ENCODE peak calls at places on chromosomes 7 and 10, in four cellular contexts. I, P, X and C are unnamed samples.

GRCh38 chr7:66697451-66698438 is 42.8 kb upstream of the RABGEF1 start:
- DNase-seq in I (no peak), P (peak), X (peak), C (no peak)

GRCh38 chr10:33008499-33009243 is 50.6 kb upstream of the ITGB1 start:
- DNase-seq in I (peak), P (peak), X (no peak), C (peak)

GRCh38 chr10:36462194-36462593 is 663.2 kb upstream of the ANKRD30A start:
- DNase-seq in I (no peak), P (no peak), X (no peak), C (no peak)

GRCh38 chr10:25766687-25767221 is 167.3 kb upstream of the MYO3A start:
- DNase-seq in I (peak), P (no peak), X (no peak), C (no peak)

GRCh38 chr7:25732771-25733217 is 419.2 kb upstream of the NFE2L3 start:
- DNase-seq in I (peak), P (no peak), X (no peak), C (no peak)

GRCh38 chr10:33113111-33113856 is 155.3 kb upstream of the ITGB1 start:
- DNase-seq in I (no peak), P (peak), X (no peak), C (no peak)

GRCh38 chr7:106535234-106536026 is 125.5 kb downstream of the CCDC71L start:
- DNase-seq in I (no peak), P (peak), X (no peak), C (no peak)

GRCh38 chr10:133421336-133422222 is 2.8 kb downstream of the SPRN start:
- DNase-seq in I (no peak), P (no peak), X (no peak), C (peak)

GRCh38 chr10:34936061-34936460 is 121.0 kb upstream of the PARD3 start:
- DNase-seq in I (no peak), P (no peak), X (no peak), C (no peak)

GRCh38 chr10:29392376-29393021 is 103.6 kb downstream of the LYZL1 start:
- DNase-seq in I (peak), P (peak), X (no peak), C (peak)

GRCh38 chr7:129845178-129845971 is 107.4 kb downstream of the UBE2H start:
- DNase-seq in I (no peak), P (no peak), X (no peak), C (no peak)

GRCh38 chr7:38723327-38723726 is 92.2 kb upstream of the AMPH start:
- DNase-seq in I (no peak), P (no peak), X (no peak), C (no peak)

GRCh38 chr10:103658049-103658577 is 164.6 kb downstream of the NEURL1 start:
- DNase-seq in I (no peak), P (no peak), X (no peak), C (no peak)

GRCh38 chr10:37549054-37549453 is 308.4 kb downstream of the ZNF248 start:
- DNase-seq in I (no peak), P (no peak), X (no peak), C (no peak)

GRCh38 chr10:14025790-14026189 is 304.9 kb downstream of the FRMD4A start:
- DNase-seq in I (no peak), P (no peak), X (no peak), C (no peak)

GRCh38 chr10:82361317-82361716 is 486.3 kb downstream of the NRG3 start:
- DNase-seq in I (no peak), P (no peak), X (no peak), C (no peak)

GRCh38 chr10:75106242-75106641 is 5.2 kb upstream of the SAMD8 start:
- DNase-seq in I (no peak), P (no peak), X (no peak), C (no peak)

GRCh38 chr10:68735119-68735518 is 14.1 kb downstream of the CCAR1 start:
- DNase-seq in I (no peak), P (no peak), X (no peak), C (no peak)

GRCh38 chr7:27576360-27576944 is 86.2 kb downstream of the HIBADH start:
- DNase-seq in I (no peak), P (peak), X (no peak), C (peak)

GRCh38 chr7:127692200-127692599 is 40.2 kb downstream of the SND1 start:
- DNase-seq in I (no peak), P (no peak), X (no peak), C (peak)

GRCh38 chr10:12892924-12893323 is 108.6 kb downstream of the CCDC3 start:
- DNase-seq in I (no peak), P (no peak), X (no peak), C (no peak)

GRCh38 chr10:57864789-57865676 is 402.7 kb downstream of the IPMK start:
- DNase-seq in I (no peak), P (no peak), X (no peak), C (no peak)

GRCh38 chr7:102728-103127 is 89.6 kb upstream of the FAM20C start:
- DNase-seq in I (no peak), P (no peak), X (no peak), C (no peak)

GRCh38 chr10:91251430-91252056 is 31.1 kb downstream of the PCGF5 start:
- DNase-seq in I (peak), P (peak), X (peak), C (peak)

GRCh38 chr10:18886102-18886501 is 162.5 kb upstream of the MALRD1 start:
- DNase-seq in I (no peak), P (no peak), X (no peak), C (no peak)

GRCh38 chr10:100997364-100998182 is 2.0 kb upstream of the LZTS2 start:
- DNase-seq in I (peak), P (peak), X (peak), C (peak)

DNA sequence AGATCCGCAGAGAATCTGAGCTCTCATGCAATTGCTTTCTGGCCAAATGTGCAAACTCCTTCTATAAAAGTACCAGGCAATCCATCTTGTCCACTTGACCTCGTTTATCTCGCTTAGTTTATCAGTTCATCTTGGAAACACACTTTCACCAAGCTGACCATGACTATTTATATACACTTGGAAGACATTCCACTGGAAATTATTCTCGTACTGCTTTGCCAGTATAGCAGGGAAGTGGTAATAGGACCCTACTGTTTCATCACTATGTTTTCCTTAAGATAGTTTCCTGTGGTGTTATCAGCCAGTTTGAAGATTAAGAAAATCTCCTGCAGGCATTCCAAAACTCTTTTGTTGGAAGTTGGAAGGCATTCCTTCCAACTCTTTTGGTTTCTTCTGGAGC is 115.3 kb upstream of the FAM171A1 start:
- DNase-seq in I (no peak), P (peak), X (no peak), C (no peak)
- TF ChIP-seq CTCF in I (no peak), P (no peak), X (no peak), C (no peak)

GRCh38 chr7:111833461-111833860 is 271.2 kb upstream of the IMMP2L start:
- DNase-seq in I (no peak), P (no peak), X (no peak), C (no peak)

GRCh38 chr7:111829221-111829620 is 266.9 kb upstream of the IMMP2L start:
- DNase-seq in I (no peak), P (no peak), X (no peak), C (no peak)

GRCh38 chr7:111834367-111834766 is 272.1 kb upstream of the IMMP2L start:
- DNase-seq in I (no peak), P (no peak), X (no peak), C (no peak)

GRCh38 chr7:111835066-111835465 is 272.8 kb upstream of the IMMP2L start:
- DNase-seq in I (no peak), P (peak), X (no peak), C (no peak)

GRCh38 chr7:111832159-111832558 is 269.9 kb upstream of the IMMP2L start:
- DNase-seq in I (no peak), P (no peak), X (no peak), C (no peak)
- TF ChIP-seq CTCF in I (no peak), P (no peak), X (no peak), C (no peak)

DNA sequence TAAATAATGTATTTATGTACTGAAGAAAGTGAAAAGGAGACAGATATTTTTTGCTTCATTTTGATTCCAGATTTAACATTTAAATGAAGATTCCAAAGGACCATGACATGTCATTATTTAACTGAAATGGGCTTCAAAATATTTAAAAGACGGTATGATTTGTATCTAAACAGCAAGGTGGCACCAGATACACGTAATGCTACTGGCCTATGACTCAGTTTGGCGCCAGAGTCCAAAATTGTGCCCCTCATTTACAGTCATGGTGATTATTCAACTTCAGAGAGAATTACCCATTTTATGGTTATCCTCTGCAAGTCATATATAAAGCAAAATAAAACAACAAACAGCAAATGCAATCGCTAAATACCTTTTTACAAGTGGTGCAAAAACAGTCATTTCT is 94.5 kb downstream of the ETV1 start:
- DNase-seq in I (no peak), P (no peak), X (no peak), C (no peak)
- TF ChIP-seq CTCF in I (no peak), P (no peak), X (no peak), C (no peak)

DNA sequence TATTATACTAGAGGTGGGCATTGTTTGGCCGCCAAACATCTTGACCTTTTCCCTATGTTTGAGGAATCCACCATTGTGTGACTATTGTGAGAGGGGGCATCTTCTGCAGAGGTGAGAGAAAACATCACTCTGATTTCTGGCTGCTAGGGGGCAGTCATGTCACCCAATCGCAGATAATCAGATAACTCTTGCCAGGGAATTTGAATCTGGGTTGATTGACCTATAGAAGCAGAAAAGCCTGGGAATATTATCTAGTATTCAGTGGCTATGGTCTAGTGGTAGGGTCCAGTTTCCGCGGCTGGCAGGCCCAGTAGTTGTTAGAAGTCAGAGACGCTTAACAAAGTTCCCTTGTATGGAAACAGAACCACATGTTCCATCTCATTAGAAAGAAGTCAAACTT is 808.5 kb downstream of the PHTF2 start:
- DNase-seq in I (no peak), P (no peak), X (no peak), C (no peak)
- TF ChIP-seq CTCF in I (peak), P (peak), X (no peak), C (peak)

DNA sequence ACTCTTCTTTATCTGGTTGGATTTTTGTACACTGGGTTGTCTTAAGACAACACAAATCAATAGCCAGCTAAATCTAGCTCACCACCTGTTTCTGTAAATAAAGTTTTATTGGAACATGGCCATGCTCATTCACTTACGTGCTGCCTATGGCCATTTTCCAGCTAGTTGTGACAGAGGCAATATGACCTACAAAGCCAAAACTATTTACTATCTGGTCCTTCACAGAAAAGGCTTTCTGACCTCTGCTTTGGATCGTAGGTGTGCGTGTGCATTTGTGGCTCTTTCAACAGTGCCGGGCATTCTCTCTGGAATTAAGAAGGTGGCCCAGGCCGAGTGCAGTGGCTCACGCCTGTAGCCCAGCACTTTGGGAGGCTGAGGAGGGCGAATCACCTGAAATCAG is 45.5 kb downstream of the NRAP start:
- DNase-seq in I (no peak), P (no peak), X (no peak), C (no peak)
- TF ChIP-seq CTCF in I (no peak), P (no peak), X (no peak), C (no peak)

DNA sequence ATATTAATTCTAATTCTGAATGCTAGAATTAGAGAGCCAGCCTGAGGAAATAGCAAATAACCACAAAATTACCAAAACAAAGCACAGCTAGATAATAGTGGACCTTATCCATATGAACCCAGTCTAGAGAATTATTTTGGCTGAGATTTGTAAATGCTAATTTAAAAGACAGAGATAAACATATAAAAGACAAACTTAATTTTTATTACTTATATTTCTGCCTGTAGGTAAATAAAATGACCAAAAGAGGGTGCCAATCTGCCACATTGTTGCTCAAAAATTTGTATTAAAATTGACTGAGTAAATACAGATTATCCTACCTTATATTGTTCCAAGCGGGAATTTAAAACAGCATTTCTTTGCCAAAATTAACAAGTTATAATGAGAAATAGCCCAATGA is 20.2 kb downstream of the RTKN2 start:
- DNase-seq in I (no peak), P (no peak), X (no peak), C (no peak)
- TF ChIP-seq CTCF in I (peak), P (peak), X (no peak), C (no peak)

GRCh38 chr7:108598153-108598552 is 28.5 kb downstream of the DNAJB9 start:
- DNase-seq in I (no peak), P (no peak), X (no peak), C (no peak)

GRCh38 chr7:108596560-108596959 is 26.9 kb downstream of the DNAJB9 start:
- DNase-seq in I (no peak), P (no peak), X (no peak), C (no peak)

GRCh38 chr7:108589874-108590273 is 20.2 kb downstream of the DNAJB9 start:
- DNase-seq in I (no peak), P (no peak), X (no peak), C (no peak)

GRCh38 chr7:108592633-108593277 is 23.1 kb downstream of the DNAJB9 start:
- DNase-seq in I (no peak), P (no peak), X (no peak), C (no peak)
- TF ChIP-seq CTCF in I (peak), P (peak), X (peak), C (no peak)